ENCODE peak calls at places on chromosomes 11 and 22, in ten cellular contexts. B is AG08395; H is heart left ventricle; S is activated CD4-positive, alpha-beta T cell treated with anti-CD3 and anti-CD28 coated beads for 1 hour; G is MCF 10A; Z is stimulated activated CD4-positive, alpha-beta T cell treated with anti-CD3 and anti-CD28 coated beads, Interleukin-2, amount 100 ng/mL, for 4 hours; T is hepatocyte; E is NCI-H2171; L is HT1080; J is dermis microvascular lymphatic vessel endothelial cell. Q is an unnamed sample.

GRCh38 chr11:92653448-92653847 is 316.0 kb upstream of the MTNR1B start:
- DNase-seq in B (no peak), H (no peak), S (no peak), G (no peak), Z (no peak), T (no peak), E (no peak), L (no peak), J (no peak), Q (no peak)

GRCh38 chr22:23693979-23694680 is 3.3 kb downstream of the RGL4 start:
- DNase-seq in B (no peak), H (no peak), S (no peak), G (no peak), Z (no peak), T (no peak), E (no peak), L (no peak), J (no peak), Q (no peak)

GRCh38 chr22:38286915-38287669 is 14.3 kb upstream of the TMEM184B start:
- DNase-seq in B (no peak), H (no peak), S (no peak), G (no peak), Z (no peak), T (no peak), E (no peak), L (no peak), J (no peak), Q (no peak)

GRCh38 chr11:74462009-74462408 is 5.3 kb downstream of the KCNE3 start:
- DNase-seq in B (no peak), H (peak; percentile 87), S (no peak), G (peak; percentile 44), Z (no peak), T (peak; percentile 72), E (no peak), L (no peak), J (no peak), Q (no peak)

GRCh38 chr11:27423125-27423524 is 49.5 kb downstream of the LGR4 start:
- DNase-seq in B (peak; percentile 21), H (peak; percentile 65), S (no peak), G (peak; percentile 87), Z (no peak), T (peak; percentile 62), E (no peak), L (no peak), J (no peak), Q (no peak)

GRCh38 chr22:21829523-21829922 is 37.9 kb downstream of the MAPK1 start:
- DNase-seq in B (no peak), H (no peak), S (no peak), G (no peak), Z (no peak), T (no peak), E (no peak), L (no peak), J (no peak), Q (no peak)

GRCh38 chr22:36725366-36726006 is 21.9 kb upstream of the CACNG2 start:
- DNase-seq in B (no peak), H (no peak), S (no peak), G (no peak), Z (no peak), T (no peak), E (no peak), L (no peak), J (no peak), Q (no peak)

GRCh38 chr22:44385781-44386180 is 73.0 kb upstream of the SHISAL1 start:
- DNase-seq in B (no peak), H (peak; percentile 21), S (no peak), G (no peak), Z (no peak), T (no peak), E (no peak), L (no peak), J (no peak), Q (no peak)

GRCh38 chr22:30627480-30627879 is 8.1 kb upstream of the SLC35E4 start:
- DNase-seq in B (no peak), H (no peak), S (no peak), G (no peak), Z (no peak), T (no peak), E (no peak), L (peak; percentile 29), J (peak; percentile 68), Q (no peak)

GRCh38 chr11:117226388-117227385 is 5.2 kb downstream of the PCSK7 start:
- DNase-seq in B (peak; percentile 76), H (peak; percentile 50), S (peak; percentile 17), G (peak; percentile 86), Z (peak; percentile 29), T (peak; percentile 90), E (peak; percentile 53), L (peak; percentile 52), J (peak; percentile 82), Q (peak; percentile 33)

GRCh38 chr11:66328307-66329144 is 7.7 kb downstream of the RIN1 start:
- DNase-seq in B (peak; percentile 81), H (peak; percentile 85), S (peak; percentile 71), G (peak; percentile 78), Z (peak; percentile 67), T (peak; percentile 83), E (peak; percentile 69), L (peak; percentile 80), J (peak; percentile 68), Q (peak; percentile 78)

GRCh38 chr22:35409783-35410662 is 10.1 kb downstream of the MCM5 start:
- DNase-seq in B (no peak), H (peak; percentile 65), S (no peak), G (no peak), Z (no peak), T (no peak), E (no peak), L (no peak), J (no peak), Q (peak; percentile 82)

GRCh38 chr11:105923814-105924213 is 98.2 kb downstream of the MSANTD4 start:
- DNase-seq in B (no peak), H (no peak), S (no peak), G (peak; percentile 60), Z (no peak), T (no peak), E (no peak), L (no peak), J (peak; percentile 8), Q (no peak)

GRCh38 chr22:48709976-48710375 is 1117.7 kb downstream of the BRD1 start:
- DNase-seq in B (no peak), H (no peak), S (no peak), G (no peak), Z (no peak), T (no peak), E (no peak), L (no peak), J (no peak), Q (no peak)

GRCh38 chr11:128929991-128930390 is 12.7 kb downstream of the TP53AIP1 start:
- DNase-seq in B (peak; percentile 14), H (no peak), S (no peak), G (no peak), Z (no peak), T (no peak), E (no peak), L (no peak), J (no peak), Q (no peak)